ENCODE peak calls at places on chromosome 9, in five cellular contexts. One of them, this sample, is unnamed.

GRCh38 chr9:132201139-132201538 is 39.3 kb downstream of the NTNG2 start:
- DNase-seq in CD4-positive, CD25-positive, alpha-beta regulatory T cell: no peak
- DNase-seq in naive thymus-derived CD4-positive, alpha-beta T cell: no peak
- DNase-seq in uterus: no peak
- DNase-seq in heart left ventricle: peak; percentile 21
- DNase-seq in this sample: no peak

GRCh38 chr9:93536874-93537273 is 39.5 kb upstream of the PHF2 start:
- DNase-seq in CD4-positive, CD25-positive, alpha-beta regulatory T cell: no peak
- DNase-seq in naive thymus-derived CD4-positive, alpha-beta T cell: no peak
- DNase-seq in uterus: no peak
- DNase-seq in heart left ventricle: no peak
- DNase-seq in this sample: no peak

GRCh38 chr9:97802276-97802675 is 50.8 kb upstream of the FOXE1 start:
- DNase-seq in CD4-positive, CD25-positive, alpha-beta regulatory T cell: no peak
- DNase-seq in naive thymus-derived CD4-positive, alpha-beta T cell: no peak
- DNase-seq in uterus: no peak
- DNase-seq in heart left ventricle: no peak
- DNase-seq in this sample: no peak

GRCh38 chr9:138052322-138052615 is 174.7 kb downstream of the CACNA1B start:
- DNase-seq in CD4-positive, CD25-positive, alpha-beta regulatory T cell: no peak
- DNase-seq in naive thymus-derived CD4-positive, alpha-beta T cell: no peak
- DNase-seq in uterus: no peak
- DNase-seq in heart left ventricle: peak; percentile 12
- DNase-seq in this sample: no peak

GRCh38 chr9:134637241-134637640 is 4.4 kb upstream of the COL5A1 start:
- DNase-seq in CD4-positive, CD25-positive, alpha-beta regulatory T cell: no peak
- DNase-seq in naive thymus-derived CD4-positive, alpha-beta T cell: no peak
- DNase-seq in uterus: no peak
- DNase-seq in heart left ventricle: peak; percentile 16
- DNase-seq in this sample: no peak

GRCh38 chr9:3282365-3282764 is 243.4 kb downstream of the RFX3 start:
- DNase-seq in CD4-positive, CD25-positive, alpha-beta regulatory T cell: no peak
- DNase-seq in naive thymus-derived CD4-positive, alpha-beta T cell: no peak
- DNase-seq in uterus: no peak
- DNase-seq in heart left ventricle: no peak
- DNase-seq in this sample: no peak

GRCh38 chr9:32671333-32671732 is 35.9 kb upstream of the TAF1L start:
- DNase-seq in CD4-positive, CD25-positive, alpha-beta regulatory T cell: no peak
- DNase-seq in naive thymus-derived CD4-positive, alpha-beta T cell: no peak
- DNase-seq in uterus: no peak
- DNase-seq in heart left ventricle: no peak
- DNase-seq in this sample: no peak

GRCh38 chr9:8600914-8601680 is 801.5 kb upstream of the DMAC1 start:
- DNase-seq in CD4-positive, CD25-positive, alpha-beta regulatory T cell: no peak
- DNase-seq in naive thymus-derived CD4-positive, alpha-beta T cell: no peak
- DNase-seq in uterus: no peak
- DNase-seq in heart left ventricle: no peak
- DNase-seq in this sample: no peak

GRCh38 chr9:110531776-110532175 is 47.8 kb downstream of the SVEP1 start:
- DNase-seq in CD4-positive, CD25-positive, alpha-beta regulatory T cell: no peak
- DNase-seq in naive thymus-derived CD4-positive, alpha-beta T cell: no peak
- DNase-seq in uterus: no peak
- DNase-seq in heart left ventricle: no peak
- DNase-seq in this sample: no peak

GRCh38 chr9:124122321-124122720 is 110.8 kb downstream of the LHX2 start:
- DNase-seq in CD4-positive, CD25-positive, alpha-beta regulatory T cell: no peak
- DNase-seq in naive thymus-derived CD4-positive, alpha-beta T cell: no peak
- DNase-seq in uterus: no peak
- DNase-seq in heart left ventricle: no peak
- DNase-seq in this sample: no peak

GRCh38 chr9:131348631-131349521 is 45.0 kb upstream of the PRRC2B start:
- DNase-seq in CD4-positive, CD25-positive, alpha-beta regulatory T cell: no peak
- DNase-seq in naive thymus-derived CD4-positive, alpha-beta T cell: no peak
- DNase-seq in uterus: no peak
- DNase-seq in heart left ventricle: no peak
- DNase-seq in this sample: no peak

GRCh38 chr9:30982301-30982700 is 1402.1 kb upstream of the ACO1 start:
- DNase-seq in CD4-positive, CD25-positive, alpha-beta regulatory T cell: no peak
- DNase-seq in naive thymus-derived CD4-positive, alpha-beta T cell: no peak
- DNase-seq in uterus: no peak
- DNase-seq in heart left ventricle: no peak
- DNase-seq in this sample: no peak

GRCh38 chr9:87765521-87765920 is 39.6 kb downstream of the CTSL start:
- DNase-seq in CD4-positive, CD25-positive, alpha-beta regulatory T cell: no peak
- DNase-seq in naive thymus-derived CD4-positive, alpha-beta T cell: no peak
- DNase-seq in uterus: no peak
- DNase-seq in heart left ventricle: no peak
- DNase-seq in this sample: no peak

GRCh38 chr9:72533322-72533721 is 11.9 kb downstream of the TMC1 start:
- DNase-seq in CD4-positive, CD25-positive, alpha-beta regulatory T cell: no peak
- DNase-seq in naive thymus-derived CD4-positive, alpha-beta T cell: no peak
- DNase-seq in uterus: peak; percentile 58
- DNase-seq in heart left ventricle: no peak
- DNase-seq in this sample: no peak

GRCh38 chr9:126853667-126854066 is 6.8 kb upstream of the ZBTB34 start:
- DNase-seq in CD4-positive, CD25-positive, alpha-beta regulatory T cell: no peak
- DNase-seq in naive thymus-derived CD4-positive, alpha-beta T cell: no peak
- DNase-seq in uterus: no peak
- DNase-seq in heart left ventricle: no peak
- DNase-seq in this sample: no peak

GRCh38 chr9:15485836-15486678 is 24.7 kb downstream of the PSIP1 start:
- DNase-seq in CD4-positive, CD25-positive, alpha-beta regulatory T cell: no peak
- DNase-seq in naive thymus-derived CD4-positive, alpha-beta T cell: no peak
- DNase-seq in uterus: no peak
- DNase-seq in heart left ventricle: no peak
- DNase-seq in this sample: no peak

GRCh38 chr9:92033307-92033706 is 81.9 kb downstream of the SPTLC1 start:
- DNase-seq in CD4-positive, CD25-positive, alpha-beta regulatory T cell: no peak
- DNase-seq in naive thymus-derived CD4-positive, alpha-beta T cell: no peak
- DNase-seq in uterus: no peak
- DNase-seq in heart left ventricle: no peak
- DNase-seq in this sample: no peak

GRCh38 chr9:9214052-9214451 is 1398.8 kb downstream of the PTPRD start:
- DNase-seq in CD4-positive, CD25-positive, alpha-beta regulatory T cell: no peak
- DNase-seq in naive thymus-derived CD4-positive, alpha-beta T cell: no peak
- DNase-seq in uterus: no peak
- DNase-seq in heart left ventricle: no peak
- DNase-seq in this sample: no peak

GRCh38 chr9:116154976-116155699 is 1.5 kb downstream of the PAPPA start:
- DNase-seq in CD4-positive, CD25-positive, alpha-beta regulatory T cell: no peak
- DNase-seq in naive thymus-derived CD4-positive, alpha-beta T cell: no peak
- DNase-seq in uterus: peak; percentile 57
- DNase-seq in heart left ventricle: no peak
- DNase-seq in this sample: no peak

GRCh38 chr9:112002847-112003457 is 106.3 kb downstream of the UGCG start:
- DNase-seq in CD4-positive, CD25-positive, alpha-beta regulatory T cell: no peak
- DNase-seq in naive thymus-derived CD4-positive, alpha-beta T cell: no peak
- DNase-seq in uterus: no peak
- DNase-seq in heart left ventricle: no peak
- DNase-seq in this sample: no peak

GRCh38 chr9:14043491-14043890 is 270.4 kb downstream of the NFIB start:
- DNase-seq in CD4-positive, CD25-positive, alpha-beta regulatory T cell: no peak
- DNase-seq in naive thymus-derived CD4-positive, alpha-beta T cell: no peak
- DNase-seq in uterus: no peak
- DNase-seq in heart left ventricle: no peak
- DNase-seq in this sample: no peak

GRCh38 chr9:36154213-36154952 is 14.8 kb upstream of the CCIN start:
- DNase-seq in CD4-positive, CD25-positive, alpha-beta regulatory T cell: no peak
- DNase-seq in naive thymus-derived CD4-positive, alpha-beta T cell: no peak
- DNase-seq in uterus: peak; percentile 84
- DNase-seq in heart left ventricle: no peak
- DNase-seq in this sample: no peak

GRCh38 chr9:131204285-131204684 is 72.0 kb downstream of the FAM78A start:
- DNase-seq in CD4-positive, CD25-positive, alpha-beta regulatory T cell: no peak
- DNase-seq in naive thymus-derived CD4-positive, alpha-beta T cell: no peak
- DNase-seq in uterus: no peak
- DNase-seq in heart left ventricle: no peak
- DNase-seq in this sample: no peak

GRCh38 chr9:129554649-129555048 is 66.3 kb downstream of the C9orf50 start:
- DNase-seq in CD4-positive, CD25-positive, alpha-beta regulatory T cell: no peak
- DNase-seq in naive thymus-derived CD4-positive, alpha-beta T cell: no peak
- DNase-seq in uterus: no peak
- DNase-seq in heart left ventricle: peak; percentile 35
- DNase-seq in this sample: no peak

GRCh38 chr9:83182071-83182470 is 119.1 kb upstream of the RASEF start:
- DNase-seq in CD4-positive, CD25-positive, alpha-beta regulatory T cell: no peak
- DNase-seq in naive thymus-derived CD4-positive, alpha-beta T cell: no peak
- DNase-seq in uterus: no peak
- DNase-seq in heart left ventricle: no peak
- DNase-seq in this sample: no peak

GRCh38 chr9:32603914-32604852 is 31.2 kb upstream of the NDUFB6 start:
- DNase-seq in CD4-positive, CD25-positive, alpha-beta regulatory T cell: no peak
- DNase-seq in naive thymus-derived CD4-positive, alpha-beta T cell: no peak
- DNase-seq in uterus: no peak
- DNase-seq in heart left ventricle: no peak
- DNase-seq in this sample: no peak

GRCh38 chr9:82117528-82117927 is 129.0 kb downstream of the SPATA31D1 start:
- DNase-seq in CD4-positive, CD25-positive, alpha-beta regulatory T cell: no peak
- DNase-seq in naive thymus-derived CD4-positive, alpha-beta T cell: no peak
- DNase-seq in uterus: no peak
- DNase-seq in heart left ventricle: no peak
- DNase-seq in this sample: no peak

GRCh38 chr9:83992407-83992806 is 11.8 kb downstream of the RMI1 start:
- DNase-seq in CD4-positive, CD25-positive, alpha-beta regulatory T cell: no peak
- DNase-seq in naive thymus-derived CD4-positive, alpha-beta T cell: no peak
- DNase-seq in uterus: no peak
- DNase-seq in heart left ventricle: no peak
- DNase-seq in this sample: no peak

GRCh38 chr9:65432722-65433323 is 147.8 kb upstream of the FOXD4L5 start:
- DNase-seq in CD4-positive, CD25-positive, alpha-beta regulatory T cell: no peak
- DNase-seq in naive thymus-derived CD4-positive, alpha-beta T cell: no peak
- DNase-seq in uterus: no peak
- DNase-seq in heart left ventricle: no peak
- DNase-seq in this sample: no peak

GRCh38 chr9:19119241-19119640 is 8.1 kb downstream of the PLIN2 start:
- DNase-seq in CD4-positive, CD25-positive, alpha-beta regulatory T cell: no peak
- DNase-seq in naive thymus-derived CD4-positive, alpha-beta T cell: no peak
- DNase-seq in uterus: no peak
- DNase-seq in heart left ventricle: no peak
- DNase-seq in this sample: no peak

GRCh38 chr9:8845376-8845775 is 1045.8 kb upstream of the DMAC1 start:
- DNase-seq in CD4-positive, CD25-positive, alpha-beta regulatory T cell: no peak
- DNase-seq in naive thymus-derived CD4-positive, alpha-beta T cell: no peak
- DNase-seq in uterus: no peak
- DNase-seq in heart left ventricle: no peak
- DNase-seq in this sample: no peak

GRCh38 chr9:75239176-75239575 is 150.9 kb downstream of the OSTF1 start:
- DNase-seq in CD4-positive, CD25-positive, alpha-beta regulatory T cell: no peak
- DNase-seq in naive thymus-derived CD4-positive, alpha-beta T cell: no peak
- DNase-seq in uterus: no peak
- DNase-seq in heart left ventricle: no peak
- DNase-seq in this sample: no peak

GRCh38 chr9:34513567-34514214 is 9.1 kb downstream of the ENHO start:
- DNase-seq in CD4-positive, CD25-positive, alpha-beta regulatory T cell: no peak
- DNase-seq in naive thymus-derived CD4-positive, alpha-beta T cell: no peak
- DNase-seq in uterus: no peak
- DNase-seq in heart left ventricle: no peak
- DNase-seq in this sample: peak; percentile 84

GRCh38 chr9:114339130-114339908 is 9.7 kb downstream of the ORM2 start:
- DNase-seq in CD4-positive, CD25-positive, alpha-beta regulatory T cell: peak; percentile 26
- DNase-seq in naive thymus-derived CD4-positive, alpha-beta T cell: no peak
- DNase-seq in uterus: peak; percentile 66
- DNase-seq in heart left ventricle: peak; percentile 72
- DNase-seq in this sample: peak; percentile 76
- H3K4me1 ChIP-seq in CD4-positive, CD25-positive, alpha-beta regulatory T cell: no peaks in the 10 kb centered on the region
- H3K4me1 ChIP-seq in naive thymus-derived CD4-positive, alpha-beta T cell: no peaks in the 10 kb centered on the region
- H3K4me1 ChIP-seq in uterus: no peaks in the 10 kb centered on the region
- H3K4me1 ChIP-seq in heart left ventricle: peaks cover 8% of the 10 kb centered on the region
- H3K4me1 ChIP-seq in this sample: no peaks in the 10 kb centered on the region

GRCh38 chr9:133419005-133419404 is 1.2 kb upstream of the REXO4 start:
- DNase-seq in CD4-positive, CD25-positive, alpha-beta regulatory T cell: no peak
- DNase-seq in naive thymus-derived CD4-positive, alpha-beta T cell: no peak
- DNase-seq in uterus: no peak
- DNase-seq in heart left ventricle: no peak
- DNase-seq in this sample: no peak
- H3K4me3 ChIP-seq in CD4-positive, CD25-positive, alpha-beta regulatory T cell: no peak overlapping the region
- H3K4me3 ChIP-seq in naive thymus-derived CD4-positive, alpha-beta T cell: no peak overlapping the region
- H3K4me3 ChIP-seq in uterus: no peak overlapping the region
- H3K4me3 ChIP-seq in heart left ventricle: no peak overlapping the region
- H3K4me3 ChIP-seq in this sample: peak overlapping the region; percentile 78

DNA sequence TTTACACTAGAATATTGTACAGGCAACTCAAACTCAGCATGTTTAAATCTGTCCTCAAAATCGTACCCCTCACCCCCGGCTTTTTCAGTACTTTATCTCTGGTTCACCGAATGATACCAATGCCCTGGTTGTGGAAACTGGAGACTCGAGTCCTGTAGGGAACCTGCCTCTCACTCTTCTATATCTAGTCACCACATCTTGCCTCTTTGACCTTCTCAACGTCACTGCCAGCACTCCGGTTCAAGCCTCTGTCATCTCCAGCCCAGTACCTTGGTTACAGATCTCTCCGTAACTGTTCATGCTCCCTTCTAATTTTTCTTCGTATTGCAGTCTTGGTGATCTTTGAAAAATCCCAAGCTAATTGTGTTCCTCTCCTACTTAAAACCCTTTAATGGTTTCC is 6.7 kb downstream of the SLC44A1 start:
- DNase-seq in CD4-positive, CD25-positive, alpha-beta regulatory T cell: no peak
- DNase-seq in naive thymus-derived CD4-positive, alpha-beta T cell: no peak
- DNase-seq in uterus: no peak
- DNase-seq in heart left ventricle: no peak
- DNase-seq in this sample: no peak
- H3K4me1 ChIP-seq in CD4-positive, CD25-positive, alpha-beta regulatory T cell: peaks cover 2% of the 10 kb centered on the region
- H3K4me1 ChIP-seq in naive thymus-derived CD4-positive, alpha-beta T cell: no peaks in the 10 kb centered on the region
- H3K4me1 ChIP-seq in uterus: no peaks in the 10 kb centered on the region
- H3K4me1 ChIP-seq in heart left ventricle: peaks cover 27% of the 10 kb centered on the region
- H3K4me1 ChIP-seq in this sample: peaks cover 17% of the 10 kb centered on the region

DNA sequence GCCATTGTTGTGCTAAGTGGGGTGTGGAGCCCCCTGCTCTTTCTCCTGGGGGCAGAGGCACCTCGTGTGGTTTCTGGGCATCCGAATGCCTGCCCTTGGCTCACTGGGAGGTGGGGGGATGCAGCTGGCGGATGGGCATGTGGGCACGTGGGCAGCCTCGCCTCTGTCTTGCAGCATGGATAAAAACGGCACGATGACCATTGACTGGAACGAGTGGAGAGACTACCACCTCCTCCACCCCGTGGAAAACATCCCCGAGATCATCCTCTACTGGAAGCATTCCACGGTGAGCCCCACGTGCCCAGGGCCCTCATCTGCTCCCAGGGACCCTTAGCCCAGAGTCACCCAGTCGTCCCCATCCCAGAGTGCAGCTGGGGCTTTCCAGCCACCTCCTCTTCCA is 25.3 kb downstream of the PTGES2 start:
- DNase-seq in CD4-positive, CD25-positive, alpha-beta regulatory T cell: no peak
- DNase-seq in naive thymus-derived CD4-positive, alpha-beta T cell: no peak
- DNase-seq in uterus: no peak
- DNase-seq in heart left ventricle: peak; percentile 38
- DNase-seq in this sample: no peak
- H3K4me3 ChIP-seq in CD4-positive, CD25-positive, alpha-beta regulatory T cell: no peak overlapping the region
- H3K4me3 ChIP-seq in naive thymus-derived CD4-positive, alpha-beta T cell: no peak overlapping the region
- H3K4me3 ChIP-seq in uterus: no peak overlapping the region
- H3K4me3 ChIP-seq in heart left ventricle: no peak overlapping the region
- H3K4me3 ChIP-seq in this sample: no peak overlapping the region